ENCODE peak calls at places on chromosomes 6 and 20, in five cellular contexts. H is GM12878, O is A549, R is K562, S is IMR-90. Z is an unnamed sample.

GRCh38 chr6:145151624-145152023 is 583.7 kb downstream of the EPM2A start:
- DNase-seq in H (no peak), O (no peak), R (no peak), S (peak), Z (no peak)

GRCh38 chr20:62843656-62844055 is 18.0 kb downstream of the TCFL5 start:
- DNase-seq in H (no peak), O (no peak), R (no peak), S (no peak), Z (no peak)

GRCh38 chr20:24650091-24650490 is 180.7 kb downstream of the SYNDIG1 start:
- DNase-seq in H (no peak), O (no peak), R (no peak), S (peak), Z (no peak)

GRCh38 chr6:44110005-44110681 is 17.1 kb downstream of the MRPL14 start:
- DNase-seq in H (no peak), O (no peak), R (no peak), S (no peak), Z (no peak)

GRCh38 chr6:121055572-121056163 is 278.6 kb downstream of the TBC1D32 start:
- DNase-seq in H (peak), O (peak), R (peak), S (peak), Z (peak)

GRCh38 chr6:40409716-40410397 is 177.3 kb downstream of the LRFN2 start:
- DNase-seq in H (no peak), O (no peak), R (no peak), S (no peak), Z (no peak)

GRCh38 chr6:128152551-128152950 is 251.7 kb upstream of the THEMIS start:
- DNase-seq in H (no peak), O (no peak), R (no peak), S (no peak), Z (no peak)

GRCh38 chr6:152461556-152461955 is 175.6 kb downstream of the SYNE1 start:
- DNase-seq in H (no peak), O (no peak), R (no peak), S (peak), Z (no peak)

GRCh38 chr20:35115606-35116005 is 23.0 kb upstream of the TRPC4AP start:
- DNase-seq in H (no peak), O (no peak), R (no peak), S (no peak), Z (no peak)

GRCh38 chr20:44720617-44720993 is 5.4 kb downstream of the CCN5 start:
- DNase-seq in H (no peak), O (peak), R (no peak), S (peak), Z (no peak)

GRCh38 chr6:37624606-37625574 is 72.8 kb downstream of the MDGA1 start:
- DNase-seq in H (no peak), O (no peak), R (no peak), S (no peak), Z (peak)

GRCh38 chr20:51696304-51697118 is 71.7 kb downstream of the ATP9A start:
- DNase-seq in H (no peak), O (no peak), R (no peak), S (no peak), Z (no peak)

DNA sequence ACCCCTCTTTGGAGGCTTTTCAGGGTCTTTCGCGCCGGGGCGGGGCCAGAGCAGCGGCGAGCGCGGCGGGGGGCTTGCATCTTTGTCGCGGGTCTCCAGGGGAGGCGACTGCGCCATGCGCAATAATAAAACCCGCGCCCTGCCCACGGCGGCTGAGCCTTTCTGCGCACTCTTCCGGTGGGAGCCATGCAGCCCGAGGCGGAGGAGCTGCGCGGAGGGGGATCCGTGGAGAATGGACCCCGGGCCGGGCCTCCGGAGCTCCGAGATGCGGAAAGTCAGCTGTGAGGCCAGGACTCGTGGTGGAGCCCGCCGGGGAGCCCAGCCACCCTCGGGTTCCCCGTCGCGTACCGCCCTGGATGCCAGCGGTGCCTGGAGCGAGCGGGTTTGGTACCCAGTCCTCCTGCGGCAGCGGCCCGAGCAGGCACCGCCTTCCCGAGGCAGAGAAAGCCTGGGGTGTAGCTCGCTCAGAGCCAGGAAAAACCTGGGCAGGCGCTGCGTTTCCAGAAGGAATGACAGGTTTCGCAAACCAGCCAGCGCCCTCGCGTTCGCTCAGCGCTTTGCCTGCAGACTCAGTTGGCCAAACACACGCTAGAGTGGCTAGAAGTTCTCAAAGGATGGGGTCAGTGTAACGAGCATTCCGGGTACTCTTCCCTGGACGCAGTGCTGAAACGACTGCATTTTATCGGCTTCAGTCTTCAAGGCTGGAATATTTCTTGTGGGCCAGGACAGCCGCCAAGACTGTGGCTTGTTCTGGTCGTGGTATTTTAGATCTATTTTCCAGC is 1.3 kb downstream of the AKAP12 start:
- DNase-seq in H (no peak), O (peak), R (no peak), S (peak), Z (peak)
- TF ChIP-seq BHLHE40 in H (no peak), O (no peak), R (no peak), S (no peak), Z (no peak)

GRCh38 chr6:70314240-70314639 is 11.4 kb upstream of the COL9A1 start:
- DNase-seq in H (no peak), O (no peak), R (no peak), S (no peak), Z (no peak)

GRCh38 chr6:70307008-70307407 is 4.1 kb upstream of the COL9A1 start:
- DNase-seq in H (no peak), O (no peak), R (no peak), S (no peak), Z (no peak)

GRCh38 chr6:70312165-70312564 is 9.3 kb upstream of the COL9A1 start:
- DNase-seq in H (peak), O (no peak), R (peak), S (peak), Z (no peak)

GRCh38 chr6:70315096-70315751 is 12.3 kb upstream of the COL9A1 start:
- DNase-seq in H (no peak), O (no peak), R (no peak), S (no peak), Z (no peak)

DNA sequence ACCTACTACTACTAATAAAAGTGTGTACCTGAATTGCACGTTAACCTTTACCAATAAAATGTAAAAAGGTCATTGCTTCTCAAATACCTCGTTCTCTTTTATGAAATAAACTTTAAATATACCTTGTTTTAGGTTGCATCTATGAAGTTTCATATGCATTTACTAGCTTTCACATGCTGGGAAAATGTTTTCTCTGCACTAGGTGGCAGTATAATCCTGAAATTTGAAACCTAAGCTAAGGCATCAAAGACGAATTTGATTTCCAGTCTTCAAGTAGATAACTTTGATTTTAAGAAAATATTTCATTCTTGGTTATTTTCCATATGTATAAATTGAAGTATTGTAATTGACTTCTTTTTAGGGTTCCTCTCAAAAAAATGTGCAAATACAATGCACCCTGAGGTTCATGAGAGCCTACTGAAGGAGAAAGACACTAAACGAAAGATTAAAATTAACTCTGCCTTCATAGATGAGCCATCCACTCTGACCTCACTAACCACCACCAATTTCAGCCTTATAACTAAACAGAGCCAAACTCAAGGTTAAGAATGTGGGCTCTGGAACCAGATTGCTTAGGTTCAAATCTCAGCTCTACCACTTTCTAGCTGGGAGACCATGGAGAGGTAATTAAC is 7.3 kb upstream of the COL9A1 start:
- DNase-seq in H (no peak), O (peak), R (peak), S (peak), Z (peak)
- TF ChIP-seq BHLHE40 in H (no peak), O (no peak), R (no peak), S (no peak), Z (no peak)

GRCh38 chr6:164048840-164049239 is 634.3 kb downstream of the QKI start:
- DNase-seq in H (no peak), O (no peak), R (no peak), S (no peak), Z (no peak)
- TF ChIP-seq BHLHE40 in H (no peak), O (no peak), R (no peak), S (no peak), Z (no peak)

GRCh38 chr6:74091794-74092157 is 395.8 kb downstream of the CD109 start:
- DNase-seq in H (no peak), O (no peak), R (no peak), S (no peak), Z (no peak)

GRCh38 chr6:74100719-74101287 is 404.8 kb downstream of the CD109 start:
- DNase-seq in H (no peak), O (no peak), R (no peak), S (peak), Z (no peak)

GRCh38 chr6:74091133-74091793 is 395.3 kb downstream of the CD109 start:
- DNase-seq in H (no peak), O (peak), R (peak), S (peak), Z (peak)

DNA sequence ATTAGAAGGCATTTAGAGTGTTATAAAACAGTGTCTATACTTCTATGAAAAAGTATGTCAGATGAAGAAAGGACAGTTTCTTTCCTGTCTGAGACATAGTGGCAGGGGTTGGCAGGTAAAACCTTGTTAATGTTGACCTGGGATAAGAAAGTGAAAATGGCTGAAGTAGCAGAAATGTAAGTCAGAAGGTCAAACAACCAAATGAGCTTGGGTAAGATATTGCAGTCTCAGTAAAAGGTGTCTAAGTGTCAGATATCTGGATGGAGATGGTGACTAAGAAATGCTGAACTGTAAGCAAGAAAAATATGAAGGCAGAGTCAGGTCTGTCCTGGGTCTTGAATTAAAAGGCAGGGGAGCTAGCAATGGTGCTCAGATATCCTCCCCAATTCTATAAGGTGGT is 400.3 kb downstream of the CD109 start:
- DNase-seq in H (no peak), O (no peak), R (no peak), S (no peak), Z (no peak)
- TF ChIP-seq BHLHE40 in H (no peak), O (no peak), R (no peak), S (no peak), Z (no peak)